ENCODE peak calls at places on chromosomes 5 and 9, in five cellular contexts. One of them, this sample, is unnamed.

GRCh38 chr9:91116226-91116625 is 245.5 kb downstream of the AUH start:
- DNase-seq in breast epithelium: no peak
- DNase-seq in fibroblast of lung: no peak
- DNase-seq in PC-3: no peak
- DNase-seq in naive B cell: no peak
- DNase-seq in this sample: no peak

GRCh38 chr5:32776203-32776602 is 65.1 kb downstream of the NPR3 start:
- DNase-seq in breast epithelium: no peak
- DNase-seq in fibroblast of lung: no peak
- DNase-seq in PC-3: no peak
- DNase-seq in naive B cell: no peak
- DNase-seq in this sample: no peak

GRCh38 chr5:7391688-7392400 is 4.1 kb upstream of the ADCY2 start:
- DNase-seq in breast epithelium: no peak
- DNase-seq in fibroblast of lung: no peak
- DNase-seq in PC-3: no peak
- DNase-seq in naive B cell: no peak
- DNase-seq in this sample: no peak

GRCh38 chr5:59786271-59786805 is 107.2 kb downstream of the PDE4D start:
- DNase-seq in breast epithelium: peak; percentile 54
- DNase-seq in fibroblast of lung: peak; percentile 92
- DNase-seq in PC-3: peak; percentile 81
- DNase-seq in naive B cell: no peak
- DNase-seq in this sample: no peak

GRCh38 chr9:19976226-19976625 is 187.4 kb upstream of the SLC24A2 start:
- DNase-seq in breast epithelium: no peak
- DNase-seq in fibroblast of lung: no peak
- DNase-seq in PC-3: peak; percentile 59
- DNase-seq in naive B cell: no peak
- DNase-seq in this sample: no peak

GRCh38 chr5:6483880-6484382 is 35.3 kb downstream of the UBE2QL1 start:
- DNase-seq in breast epithelium: no peak
- DNase-seq in fibroblast of lung: no peak
- DNase-seq in PC-3: no peak
- DNase-seq in naive B cell: no peak
- DNase-seq in this sample: no peak

GRCh38 chr9:136942112-136942880 is 2.2 kb downstream of the FBXW5 start:
- DNase-seq in breast epithelium: no peak
- DNase-seq in fibroblast of lung: no peak
- DNase-seq in PC-3: no peak
- DNase-seq in naive B cell: no peak
- DNase-seq in this sample: no peak

GRCh38 chr5:174542466-174542865 is 181.9 kb upstream of the MSX2 start:
- DNase-seq in breast epithelium: no peak
- DNase-seq in fibroblast of lung: no peak
- DNase-seq in PC-3: no peak
- DNase-seq in naive B cell: no peak
- DNase-seq in this sample: no peak

GRCh38 chr5:14125262-14125661 is 17.9 kb upstream of the TRIO start:
- DNase-seq in breast epithelium: no peak
- DNase-seq in fibroblast of lung: no peak
- DNase-seq in PC-3: no peak
- DNase-seq in naive B cell: no peak
- DNase-seq in this sample: no peak

GRCh38 chr9:127059030-127059429 is 63.4 kb downstream of the ANGPTL2 start:
- DNase-seq in breast epithelium: no peak
- DNase-seq in fibroblast of lung: no peak
- DNase-seq in PC-3: no peak
- DNase-seq in naive B cell: no peak
- DNase-seq in this sample: no peak

GRCh38 chr5:62144395-62145022 is 161.5 kb upstream of the KIF2A start:
- DNase-seq in breast epithelium: no peak
- DNase-seq in fibroblast of lung: peak; percentile 55
- DNase-seq in PC-3: peak; percentile 71
- DNase-seq in naive B cell: no peak
- DNase-seq in this sample: no peak

GRCh38 chr5:16568875-16569580 is 47.8 kb downstream of the RETREG1 start:
- DNase-seq in breast epithelium: peak; percentile 80
- DNase-seq in fibroblast of lung: peak; percentile 77
- DNase-seq in PC-3: no peak
- DNase-seq in naive B cell: no peak
- DNase-seq in this sample: no peak

GRCh38 chr5:147140558-147140957 is 94.3 kb upstream of the STK32A start:
- DNase-seq in breast epithelium: no peak
- DNase-seq in fibroblast of lung: no peak
- DNase-seq in PC-3: no peak
- DNase-seq in naive B cell: no peak
- DNase-seq in this sample: no peak

GRCh38 chr9:11011696-11012095 is 398.9 kb upstream of the PTPRD start:
- DNase-seq in breast epithelium: no peak
- DNase-seq in fibroblast of lung: no peak
- DNase-seq in PC-3: no peak
- DNase-seq in naive B cell: no peak
- DNase-seq in this sample: no peak

GRCh38 chr5:95973793-95974325 is 12.2 kb upstream of the ELL2 start:
- DNase-seq in breast epithelium: no peak
- DNase-seq in fibroblast of lung: peak; percentile 92
- DNase-seq in PC-3: no peak
- DNase-seq in naive B cell: no peak
- DNase-seq in this sample: no peak

GRCh38 chr5:176870110-176870591 is 29.0 kb downstream of the HK3 start:
- DNase-seq in breast epithelium: no peak
- DNase-seq in fibroblast of lung: peak; percentile 27
- DNase-seq in PC-3: peak; percentile 47
- DNase-seq in naive B cell: no peak
- DNase-seq in this sample: peak; percentile 29

GRCh38 chr5:55063899-55064298 is 38.5 kb upstream of the GZMA start:
- DNase-seq in breast epithelium: no peak
- DNase-seq in fibroblast of lung: peak; percentile 75
- DNase-seq in PC-3: no peak
- DNase-seq in naive B cell: no peak
- DNase-seq in this sample: no peak

GRCh38 chr9:37663926-37664325 is 13.2 kb downstream of the FRMPD1 start:
- DNase-seq in breast epithelium: no peak
- DNase-seq in fibroblast of lung: no peak
- DNase-seq in PC-3: no peak
- DNase-seq in naive B cell: no peak
- DNase-seq in this sample: no peak

GRCh38 chr5:166625210-166625865 is 1666.1 kb upstream of the WWC1 start:
- DNase-seq in breast epithelium: no peak
- DNase-seq in fibroblast of lung: peak; percentile 58
- DNase-seq in PC-3: no peak
- DNase-seq in naive B cell: no peak
- DNase-seq in this sample: no peak

GRCh38 chr9:13268469-13268868 is 11.0 kb downstream of the MPDZ start:
- DNase-seq in breast epithelium: no peak
- DNase-seq in fibroblast of lung: peak; percentile 92
- DNase-seq in PC-3: peak; percentile 68
- DNase-seq in naive B cell: no peak
- DNase-seq in this sample: peak; percentile 77

GRCh38 chr5:14552017-14552416 is 29.6 kb upstream of the OTULINL start:
- DNase-seq in breast epithelium: no peak
- DNase-seq in fibroblast of lung: no peak
- DNase-seq in PC-3: no peak
- DNase-seq in naive B cell: no peak
- DNase-seq in this sample: no peak

GRCh38 chr9:121976751-121977150 is 116.4 kb downstream of the TTLL11 start:
- DNase-seq in breast epithelium: no peak
- DNase-seq in fibroblast of lung: peak; percentile 81
- DNase-seq in PC-3: no peak
- DNase-seq in naive B cell: no peak
- DNase-seq in this sample: no peak

GRCh38 chr9:114696814-114697544 is 15.0 kb upstream of the TEX48 start:
- DNase-seq in breast epithelium: no peak
- DNase-seq in fibroblast of lung: peak; percentile 67
- DNase-seq in PC-3: peak; percentile 27
- DNase-seq in naive B cell: no peak
- DNase-seq in this sample: no peak

GRCh38 chr5:146967646-146968045 is 89.1 kb upstream of the PPP2R2B start:
- DNase-seq in breast epithelium: no peak
- DNase-seq in fibroblast of lung: no peak
- DNase-seq in PC-3: no peak
- DNase-seq in naive B cell: no peak
- DNase-seq in this sample: no peak

GRCh38 chr5:139744471-139745120 is 51.0 kb upstream of the PSD2 start:
- DNase-seq in breast epithelium: no peak
- DNase-seq in fibroblast of lung: no peak
- DNase-seq in PC-3: no peak
- DNase-seq in naive B cell: no peak
- DNase-seq in this sample: no peak

GRCh38 chr5:136080483-136081180 is 51.8 kb downstream of the TGFBI start:
- DNase-seq in breast epithelium: peak; percentile 66
- DNase-seq in fibroblast of lung: peak; percentile 92
- DNase-seq in PC-3: no peak
- DNase-seq in naive B cell: peak; percentile 60
- DNase-seq in this sample: no peak

GRCh38 chr9:31715250-31715649 is 669.2 kb upstream of the ACO1 start:
- DNase-seq in breast epithelium: no peak
- DNase-seq in fibroblast of lung: peak; percentile 1
- DNase-seq in PC-3: no peak
- DNase-seq in naive B cell: no peak
- DNase-seq in this sample: no peak

GRCh38 chr5:16819522-16820167 is 116.4 kb downstream of the MYO10 start:
- DNase-seq in breast epithelium: no peak
- DNase-seq in fibroblast of lung: peak; percentile 82
- DNase-seq in PC-3: no peak
- DNase-seq in naive B cell: no peak
- DNase-seq in this sample: no peak

GRCh38 chr9:22211588-22212360 is 202.7 kb upstream of the CDKN2B start:
- DNase-seq in breast epithelium: no peak
- DNase-seq in fibroblast of lung: peak; percentile 97
- DNase-seq in PC-3: peak; percentile 96
- DNase-seq in naive B cell: no peak
- DNase-seq in this sample: no peak

GRCh38 chr5:42719034-42719433 is 37.6 kb upstream of the CCDC152 start:
- DNase-seq in breast epithelium: no peak
- DNase-seq in fibroblast of lung: no peak
- DNase-seq in PC-3: no peak
- DNase-seq in naive B cell: no peak
- DNase-seq in this sample: no peak

GRCh38 chr5:172918421-172919371 is 40.5 kb upstream of the RPL26L1 start:
- DNase-seq in breast epithelium: no peak
- DNase-seq in fibroblast of lung: no peak
- DNase-seq in PC-3: no peak
- DNase-seq in naive B cell: peak; percentile 50
- DNase-seq in this sample: no peak